ENCODE peak calls at places on chromosome 6, in four cellular contexts. E is HepG2, U is A549, F is WTC11. R is an unnamed sample.

GRCh38 chr6:16755544-16755943 is 5.7 kb downstream of the ATXN1 start:
- DNase-seq in F (no peak), E (no peak), U (no peak), R (no peak)

GRCh38 chr6:169397684-169398083 is 144.0 kb upstream of the THBS2 start:
- DNase-seq in F (no peak), E (no peak), U (no peak), R (no peak)

GRCh38 chr6:163533443-163533842 is 118.9 kb downstream of the QKI start:
- DNase-seq in E (peak), U (peak), F (no peak), R (no peak)

GRCh38 chr6:130529569-130530149 is 163.8 kb downstream of the TMEM200A start:
- DNase-seq in E (no peak), F (no peak), U (no peak), R (no peak)

GRCh38 chr6:55963301-55963700 is 87.9 kb upstream of the BMP5 start:
- DNase-seq in F (peak), U (no peak), E (peak), R (no peak)

GRCh38 chr6:127547909-127548649 is 28.9 kb upstream of the C6orf58 start:
- DNase-seq in U (no peak), E (no peak), F (no peak), R (no peak)

GRCh38 chr6:16471222-16471784 is 232.9 kb downstream of the GMPR start:
- DNase-seq in F (no peak), U (no peak), E (no peak), R (no peak)

GRCh38 chr6:121460170-121460569 is 24.7 kb downstream of the GJA1 start:
- DNase-seq in E (no peak), F (no peak), U (no peak), R (no peak)

GRCh38 chr6:109961666-109962065 is 16.4 kb upstream of the GPR6 start:
- DNase-seq in E (no peak), F (no peak), U (no peak), R (no peak)

GRCh38 chr6:133502451-133503259 is 261.5 kb downstream of the EYA4 start:
- DNase-seq in U (no peak), E (no peak), F (no peak), R (no peak)

DNA sequence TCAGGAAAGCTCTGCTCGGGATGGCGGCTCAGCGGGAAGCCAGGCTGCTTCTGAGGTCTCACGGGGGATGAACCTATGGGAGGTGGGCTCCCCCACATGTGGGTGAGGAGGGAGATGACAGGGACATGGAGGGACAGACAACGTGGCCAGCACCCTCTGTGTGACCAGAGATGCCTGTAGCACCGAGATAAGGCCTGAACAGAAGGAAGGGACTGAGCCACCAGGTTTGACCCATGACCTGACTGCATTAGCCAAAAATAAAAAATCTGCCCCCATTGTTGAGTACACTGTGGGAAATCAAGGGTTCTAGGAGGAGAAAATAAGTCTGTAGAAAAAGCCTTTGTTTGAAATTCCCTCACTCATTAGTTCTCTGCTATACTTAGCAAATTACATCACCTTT is 105.7 kb downstream of the RNASET2 start:
- DNase-seq in F (no peak), E (no peak), U (no peak), R (peak)
- TF ChIP-seq NR3C1 in F (no peak), E (no peak), U (no peak), R (no peak)

DNA sequence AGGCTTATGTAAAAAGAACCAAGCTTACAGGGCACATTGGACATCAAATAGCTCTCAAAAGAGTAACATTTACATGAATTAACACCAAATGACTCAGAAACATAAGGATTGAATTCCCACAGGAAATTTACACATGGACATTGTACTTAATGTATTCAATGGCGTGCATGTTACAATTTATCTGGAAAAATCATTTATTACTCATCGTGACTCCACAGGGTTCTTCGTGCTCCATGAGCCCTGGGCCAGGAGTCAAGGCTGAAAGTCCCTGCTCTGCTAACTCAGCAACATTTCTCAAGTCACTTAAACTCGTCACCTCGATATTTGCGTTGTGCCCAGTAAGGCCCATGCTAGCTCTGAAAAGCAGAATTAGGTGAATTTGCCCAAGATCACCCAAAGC is 158.5 kb downstream of the PHACTR1 start:
- DNase-seq in E (no peak), F (no peak), U (no peak), R (no peak)
- TF ChIP-seq NR3C1 in E (no peak), F (no peak), U (no peak), R (no peak)

GRCh38 chr6:149150301-149150700 is 167.2 kb upstream of the TAB2 start:
- DNase-seq in F (no peak), U (no peak), E (no peak), R (no peak)

GRCh38 chr6:149149682-149150081 is 167.8 kb upstream of the TAB2 start:
- DNase-seq in E (no peak), F (no peak), U (no peak), R (no peak)

GRCh38 chr6:149152521-149152920 is 165.0 kb upstream of the TAB2 start:
- DNase-seq in E (no peak), F (no peak), U (no peak), R (no peak)

GRCh38 chr6:149153100-149153499 is 164.4 kb upstream of the TAB2 start:
- DNase-seq in U (no peak), E (no peak), F (no peak), R (no peak)

DNA sequence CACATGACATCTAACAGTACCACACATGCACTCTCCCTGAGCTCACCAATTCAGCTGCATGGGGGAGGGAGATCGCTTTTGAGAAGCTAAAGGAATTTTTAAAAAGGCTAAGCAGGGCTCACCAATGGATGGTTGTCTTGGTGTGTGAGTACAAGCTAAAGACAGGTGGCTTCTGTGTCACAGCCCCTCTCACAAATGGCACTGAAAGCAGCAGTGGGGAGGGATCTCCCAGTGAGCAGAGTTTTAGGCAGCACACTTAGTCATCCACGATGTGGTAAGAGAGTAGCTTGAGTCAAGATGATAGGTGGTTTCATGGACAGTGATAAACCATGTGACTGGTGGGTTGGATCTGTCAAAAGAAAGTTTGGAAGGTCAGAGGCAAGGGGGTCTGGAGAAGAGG is 166.5 kb upstream of the TAB2 start:
- DNase-seq in U (no peak), E (no peak), F (no peak), R (no peak)
- TF ChIP-seq NR3C1 in U (no peak), E (no peak), F (no peak), R (no peak)

GRCh38 chr6:28794175-28795002 is 129.4 kb downstream of the TRIM27 start:
- DNase-seq in E (peak), U (peak), F (no peak), R (peak)
- TF ChIP-seq NR3C1 in E (no peak), U (no peak), F (no peak), R (no peak)

DNA sequence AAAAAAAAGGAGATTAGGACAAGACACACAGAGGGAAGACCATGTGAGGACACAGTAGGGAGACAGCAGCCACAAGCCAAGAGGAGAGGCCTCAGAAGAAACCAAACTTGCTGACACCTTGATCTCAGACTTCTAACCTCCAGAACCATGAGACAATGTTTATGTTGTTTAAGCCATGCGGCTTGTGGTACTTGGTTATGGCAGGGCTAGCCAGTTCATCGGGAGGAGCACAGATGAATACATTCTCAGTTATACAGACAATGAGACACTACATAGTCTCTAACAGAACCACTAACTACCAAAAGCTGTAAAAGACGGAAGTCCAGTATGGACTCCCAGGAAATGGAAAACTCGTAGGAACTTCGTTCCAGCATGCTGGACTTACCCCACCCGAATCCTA is 116.8 kb downstream of the MBOAT1 start:
- DNase-seq in F (no peak), U (no peak), E (no peak), R (no peak)
- TF ChIP-seq NR3C1 in F (no peak), U (no peak), E (no peak), R (no peak)

DNA sequence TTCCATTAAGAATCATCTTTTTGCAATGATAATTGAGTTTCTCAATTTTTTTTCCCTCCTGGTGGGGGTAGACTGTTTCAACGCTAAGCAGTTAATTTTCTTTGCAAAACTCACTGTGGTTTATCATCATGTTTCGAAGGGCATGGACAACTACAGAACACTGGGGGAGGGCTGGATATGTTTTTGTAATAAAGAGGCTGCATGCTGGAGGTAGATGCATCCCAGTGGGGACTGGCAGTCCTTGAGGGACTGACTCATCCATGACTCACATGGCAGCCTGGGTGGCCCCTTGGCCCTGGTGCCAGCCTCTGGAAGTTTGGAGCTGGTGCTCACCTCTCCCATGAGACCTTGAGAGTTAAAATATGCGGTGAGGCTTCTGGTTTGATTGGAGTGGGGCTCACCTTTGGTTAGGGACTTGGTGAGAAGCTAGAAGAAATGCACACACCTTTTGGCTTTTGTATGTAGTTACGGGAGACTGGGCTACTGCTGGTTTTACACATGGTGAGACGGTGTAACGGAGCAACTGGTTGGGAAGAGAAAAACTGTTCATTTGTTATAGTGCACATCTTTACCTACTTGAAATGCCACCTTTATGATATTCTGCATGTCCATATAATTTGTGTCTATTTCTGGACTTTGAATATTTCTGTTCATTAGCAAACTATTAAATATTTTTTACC is 31.4 kb downstream of the TIAM2 start:
- DNase-seq in E (peak), F (no peak), U (peak), R (no peak)
- TF ChIP-seq NR3C1 in E (no peak), F (no peak), U (no peak), R (no peak)

GRCh38 chr6:25038992-25039391 is 103.2 kb upstream of the RIPOR2 start:
- DNase-seq in U (no peak), F (no peak), E (no peak), R (no peak)
- TF ChIP-seq NR3C1 in U (no peak), F (no peak), E (no peak), R (no peak)

DNA sequence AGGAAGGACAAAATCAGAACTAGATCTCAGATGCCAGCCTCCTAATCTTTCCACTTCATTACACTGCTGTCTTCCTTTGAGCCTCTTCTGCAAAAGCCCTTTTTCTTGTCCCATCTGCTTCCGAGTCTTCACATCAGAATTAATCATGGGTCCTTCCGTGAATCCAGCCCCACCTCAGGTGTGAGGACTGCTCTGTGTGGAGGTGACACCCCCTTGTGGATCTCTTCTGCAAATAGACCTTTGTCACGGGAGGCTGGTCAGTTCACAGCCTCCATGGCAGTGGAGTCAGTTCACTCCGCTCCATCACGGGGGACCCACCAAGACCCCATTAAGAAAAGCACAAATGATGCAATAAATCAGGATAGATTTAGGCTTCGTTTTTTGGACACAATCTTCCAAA is 171.1 kb downstream of the ADAT2 start:
- DNase-seq in U (peak), F (peak), E (peak), R (peak)
- TF ChIP-seq NR3C1 in U (no peak), F (no peak), E (no peak), R (no peak)

GRCh38 chr6:75546401-75546800 is 52.8 kb upstream of the FILIP1 start:
- DNase-seq in U (peak), E (peak), F (no peak), R (peak)
- TF ChIP-seq NR3C1 in U (no peak), E (no peak), F (no peak), R (no peak)

R was measured in K562.